ENCODE peak calls at places on chromosome 7, in four cellular contexts. B is MM.1S; I is CD8-positive, alpha-beta memory T cell; U is GM23248. X is an unnamed sample.

GRCh38 chr7:68699090-68699711 is 899.1 kb upstream of the AUTS2 start:
- DNase-seq in B (no peak), I (no peak), U (peak; percentile 30), X (no peak)

GRCh38 chr7:109901916-109902315 is 1189.0 kb upstream of the LRRN3 start:
- DNase-seq in B (no peak), I (no peak), U (no peak), X (no peak)

GRCh38 chr7:91875851-91876250 is 4.7 kb downstream of the MTERF1 start:
- DNase-seq in B (no peak), I (no peak), U (peak; percentile 42), X (no peak)

GRCh38 chr7:137325927-137326326 is 17.6 kb downstream of the PTN start:
- DNase-seq in B (no peak), I (no peak), U (no peak), X (peak; percentile 73)

GRCh38 chr7:84546403-84546802 is 351.8 kb upstream of the SEMA3A start:
- DNase-seq in B (no peak), I (no peak), U (no peak), X (no peak)

GRCh38 chr7:82623812-82624211 is 180.2 kb upstream of the CACNA2D1 start:
- DNase-seq in B (no peak), I (no peak), U (peak; percentile 73), X (no peak)

GRCh38 chr7:137934176-137934826 is 67.6 kb downstream of the CREB3L2 start:
- DNase-seq in B (peak; percentile 9), I (no peak), U (no peak), X (no peak)

GRCh38 chr7:74672343-74672915 is 14.9 kb downstream of the GTF2I start:
- DNase-seq in B (no peak), I (no peak), U (no peak), X (no peak)

GRCh38 chr7:22821702-22822485 is 755 bp downstream of the TOMM7 start:
- DNase-seq in B (no peak), I (peak; percentile 2), U (peak; percentile 44), X (no peak)

GRCh38 chr7:22885824-22886255 is 63.2 kb upstream of the TOMM7 start:
- DNase-seq in B (peak; percentile 72), I (peak; percentile 27), U (no peak), X (peak; percentile 15)

GRCh38 chr7:95684037-95684436 is 87.7 kb upstream of the PDK4 start:
- DNase-seq in B (peak; percentile 22), I (no peak), U (peak; percentile 65), X (no peak)

GRCh38 chr7:33965116-33965827 is 59.9 kb downstream of the BMPER start:
- DNase-seq in B (no peak), I (no peak), U (peak; percentile 32), X (no peak)

GRCh38 chr7:11427686-11428273 is 404.2 kb downstream of the THSD7A start:
- DNase-seq in B (peak; percentile 57), I (no peak), U (peak; percentile 80), X (peak; percentile 30)

GRCh38 chr7:143042159-143042820 is 9.9 kb upstream of the OR6V1 start:
- DNase-seq in B (peak; percentile 9), I (no peak), U (peak; percentile 15), X (no peak)

GRCh38 chr7:116433246-116433645 is 66.3 kb upstream of the CAV2 start:
- DNase-seq in B (no peak), I (no peak), U (peak; percentile 66), X (no peak)

GRCh38 chr7:95398155-95398940 is 2.2 kb upstream of the PON3 start:
- DNase-seq in B (no peak), I (no peak), U (no peak), X (no peak)

DNA sequence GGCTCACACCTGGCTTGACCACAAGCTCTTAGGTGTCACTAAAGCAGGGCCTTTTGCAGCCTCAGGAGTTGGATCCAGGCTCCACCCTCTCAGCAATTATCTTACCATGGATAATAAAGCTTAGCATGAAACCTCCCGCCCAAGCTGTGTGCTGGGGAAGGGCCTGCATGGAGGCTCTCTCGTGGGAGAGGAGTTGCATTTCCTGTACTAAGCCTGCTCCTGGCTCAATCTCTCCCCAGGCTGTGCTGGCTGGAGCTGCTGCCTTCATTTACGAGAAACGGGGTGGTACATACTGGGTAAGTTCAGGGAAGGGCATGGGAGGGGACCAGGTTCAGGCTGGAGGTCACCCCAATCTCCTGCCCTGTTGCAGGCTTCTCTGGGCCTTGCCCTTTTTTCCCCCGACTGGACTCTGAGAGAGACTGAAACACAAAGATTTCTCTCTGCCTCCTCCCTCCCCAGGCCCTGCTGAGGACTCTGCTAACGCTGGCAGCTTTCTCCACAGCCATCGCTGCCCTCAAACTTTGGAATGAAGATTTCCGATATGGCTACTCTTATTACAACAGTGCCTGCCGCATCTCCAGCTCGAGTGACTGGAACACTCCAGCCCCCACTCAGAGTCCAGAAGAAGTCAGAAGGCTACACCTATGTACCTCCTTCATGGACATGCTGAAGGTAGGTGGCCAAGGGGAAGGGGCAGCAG is 2.7 kb downstream of the TMEM176A start:
- DNase-seq in B (no peak), I (no peak), U (no peak), X (no peak)
- H3K27me3 ChIP-seq in B (peaks cover 34% of the 10 kb centered on the region), I (peaks cover 28% of the 10 kb centered on the region), U (peaks cover 14% of the 10 kb centered on the region), X (no peaks in the 10 kb centered on the region)

GRCh38 chr7:123533929-123534382 is 439 bp downstream of the IQUB start:
- DNase-seq in B (peak; percentile 48), I (no peak), U (no peak), X (no peak)

GRCh38 chr7:123533553-123533917 is 860 bp downstream of the IQUB start:
- DNase-seq in B (no peak), I (no peak), U (no peak), X (no peak)

GRCh38 chr7:123535517-123535916 is 1.1 kb upstream of the IQUB start:
- DNase-seq in B (no peak), I (no peak), U (no peak), X (no peak)

GRCh38 chr7:123537026-123537642 is 2.7 kb upstream of the IQUB start:
- DNase-seq in B (peak; percentile 61), I (no peak), U (peak; percentile 49), X (no peak)

GRCh38 chr7:123534383-123535260 is at the start of gene IQUB:
- DNase-seq in B (peak; percentile 97), I (peak; percentile 91), U (peak; percentile 99), X (peak; percentile 100)
- H3K27me3 ChIP-seq in B (peaks cover 19% of the 10 kb centered on the region), I (no peaks in the 10 kb centered on the region), U (peaks cover 3% of the 10 kb centered on the region), X (no peaks in the 10 kb centered on the region)

GRCh38 chr7:155464948-155465739 is 7.2 kb downstream of the EN2 start:
- DNase-seq in B (no peak), I (no peak), U (no peak), X (no peak)

GRCh38 chr7:155467846-155468821 is 10.2 kb downstream of the EN2 start:
- DNase-seq in B (no peak), I (no peak), U (no peak), X (no peak)

GRCh38 chr7:155465761-155466141 is 7.8 kb downstream of the EN2 start:
- DNase-seq in B (no peak), I (no peak), U (no peak), X (no peak)

GRCh38 chr7:155466814-155467675 is 9.1 kb downstream of the EN2 start:
- DNase-seq in B (no peak), I (no peak), U (peak; percentile 30), X (peak; percentile 60)

DNA sequence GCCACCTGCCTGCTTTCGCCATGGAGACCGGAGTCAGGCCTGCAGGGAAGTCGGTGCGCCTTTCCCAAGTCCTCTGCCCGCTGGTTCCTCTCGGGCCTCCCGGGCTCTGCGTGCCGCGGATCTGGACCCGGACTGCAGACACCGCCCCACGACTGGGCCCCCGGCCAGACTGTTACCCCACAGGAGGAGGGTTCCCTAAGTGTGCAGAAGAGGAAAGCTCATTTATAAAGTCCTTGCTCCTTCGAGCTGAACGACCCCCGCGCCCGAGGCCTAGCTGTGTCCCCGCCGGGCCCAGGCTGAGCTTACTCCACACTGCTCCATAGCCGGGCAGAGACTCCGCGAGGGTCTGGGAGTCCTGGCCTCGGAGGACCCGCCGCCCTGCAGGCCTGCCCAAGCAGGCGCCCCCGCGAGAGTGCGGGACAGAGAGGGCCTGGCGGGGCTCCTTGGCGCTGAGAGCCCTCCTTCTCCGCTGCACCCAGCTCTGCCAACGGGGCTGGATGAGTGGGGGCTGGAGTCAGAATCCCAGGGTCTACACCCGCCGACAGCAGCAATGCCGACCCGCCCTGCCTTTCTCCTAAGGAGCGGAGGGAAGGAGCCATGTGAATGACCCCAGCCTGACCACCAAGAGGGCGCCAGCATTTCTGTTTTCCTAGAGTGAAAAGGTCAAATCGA is 8.3 kb downstream of the EN2 start:
- DNase-seq in B (no peak), I (no peak), U (no peak), X (no peak)
- H3K27me3 ChIP-seq in B (peaks cover 97% of the 10 kb centered on the region), I (peaks cover 71% of the 10 kb centered on the region), U (peaks cover 94% of the 10 kb centered on the region), X (peaks cover 100% of the 10 kb centered on the region)

DNA sequence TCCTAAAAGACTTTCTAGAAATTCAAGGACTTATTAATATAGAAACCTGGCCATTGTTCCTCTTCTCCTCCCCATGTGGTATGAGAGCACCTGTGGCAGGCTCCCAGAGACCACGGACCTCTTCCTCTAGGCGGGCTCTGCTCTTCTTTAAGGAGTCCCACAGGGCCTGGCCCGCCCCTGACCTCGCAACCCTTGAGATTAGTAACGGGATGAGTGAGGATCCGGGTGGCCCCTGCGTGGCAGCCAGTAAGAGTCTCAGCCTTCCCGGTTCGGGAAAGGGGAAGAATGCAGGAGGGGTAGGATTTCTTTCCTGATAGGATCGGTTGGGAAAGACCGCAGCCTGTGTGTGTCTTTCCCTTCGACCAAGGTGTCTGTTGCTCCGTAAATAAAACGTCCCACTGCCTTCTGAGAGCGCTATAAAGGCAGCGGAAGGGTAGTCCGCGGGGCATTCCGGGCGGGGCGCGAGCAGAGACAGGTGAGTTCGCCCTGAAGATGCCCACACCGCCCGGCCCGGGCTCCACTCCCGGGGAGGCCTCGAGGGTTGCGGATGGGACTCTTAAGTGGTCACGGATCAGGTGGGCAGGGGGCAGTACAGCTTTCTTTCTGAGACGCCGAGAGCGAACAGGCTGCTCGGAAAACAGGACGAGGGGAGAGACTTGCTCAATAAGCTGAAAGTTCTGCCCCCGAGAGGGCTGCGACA is at the start of gene SLC26A4:
- DNase-seq in B (no peak), I (no peak), U (peak; percentile 16), X (no peak)
- H3K27me3 ChIP-seq in B (no peaks in the 10 kb centered on the region), I (peaks cover 16% of the 10 kb centered on the region), U (peaks cover 30% of the 10 kb centered on the region), X (peaks cover 25% of the 10 kb centered on the region)

GRCh38 chr7:31003721-31004120 is 40.0 kb downstream of the GHRHR start:
- DNase-seq in B (no peak), I (no peak), U (no peak), X (no peak)
- H3K27me3 ChIP-seq in B (no peaks in the 10 kb centered on the region), I (no peaks in the 10 kb centered on the region), U (no peaks in the 10 kb centered on the region), X (no peaks in the 10 kb centered on the region)

GRCh38 chr7:21357146-21358097 is 70.5 kb upstream of the SP4 start:
- DNase-seq in B (no peak), I (no peak), U (no peak), X (no peak)

GRCh38 chr7:21355406-21355874 is 72.4 kb upstream of the SP4 start:
- DNase-seq in B (peak; percentile 82), I (peak; percentile 79), U (no peak), X (no peak)

GRCh38 chr7:21352540-21353387 is 75.1 kb upstream of the SP4 start:
- DNase-seq in B (peak; percentile 88), I (peak; percentile 41), U (no peak), X (no peak)

GRCh38 chr7:21354284-21354683 is 73.6 kb upstream of the SP4 start:
- DNase-seq in B (no peak), I (no peak), U (no peak), X (no peak)

GRCh38 chr7:21353388-21353780 is 74.5 kb upstream of the SP4 start:
- DNase-seq in B (no peak), I (no peak), U (no peak), X (no peak)
- H3K27me3 ChIP-seq in B (no peaks in the 10 kb centered on the region), I (no peaks in the 10 kb centered on the region), U (no peaks in the 10 kb centered on the region), X (peaks cover 6% of the 10 kb centered on the region)

X was measured in BE2C.